ENCODE peak calls at places on chromosome 20, in ten cellular contexts. W is A172; R is progenitor cell of endocrine pancreas; S is foreskin fibroblast; G is A549; J is GM23248; X is Right ventricle myocardium superior; B is ELF-1; V is stimulated activated naive CD8-positive, alpha-beta T cell treated with anti-CD3 and anti-CD28 coated beads, Interleukin-15, Interleukin-2, amounts not matched to agents 100 U/mL and 50 U/mL, for 24 hours; Z is activated CD4-positive, alpha-beta T cell treated with anti-CD3 and anti-CD28 coated beads for 24 hours. E is an unnamed sample.

GRCh38 chr20:1326031-1326930 is 2.7 kb downstream of the SDCBP2 start:
- DNase-seq in V (no peak), G (no peak), W (no peak), Z (no peak), R (no peak), S (no peak), B (no peak), J (peak; percentile 75), X (peak; percentile 64), E (no peak)

GRCh38 chr20:50873518-50873959 is 57.7 kb downstream of the ADNP start:
- DNase-seq in S (no peak), G (no peak), J (no peak), Z (no peak), V (no peak), R (no peak), X (no peak), B (no peak), W (no peak), E (no peak)

GRCh38 chr20:55264825-55265224 is 740.5 kb downstream of the CBLN4 start:
- DNase-seq in J (no peak), R (no peak), Z (no peak), B (no peak), G (no peak), X (no peak), V (no peak), W (no peak), S (no peak), E (no peak)

GRCh38 chr20:9185511-9185910 is 116.6 kb downstream of the PLCB4 start:
- DNase-seq in Z (no peak), S (peak; percentile 28), W (peak; percentile 58), B (peak; percentile 24), G (peak; percentile 22), X (no peak), R (no peak), J (peak; percentile 60), V (no peak), E (no peak)

GRCh38 chr20:19808498-19808897 is 50.4 kb downstream of the RIN2 start:
- DNase-seq in J (no peak), W (no peak), X (no peak), Z (no peak), R (no peak), S (no peak), G (no peak), V (no peak), B (no peak), E (no peak)

GRCh38 chr20:46894579-46894958 is at the start of gene EYA2:
- DNase-seq in R (peak; percentile 14), Z (no peak), S (no peak), B (no peak), V (no peak), G (peak; percentile 28), W (no peak), J (peak; percentile 42), X (peak; percentile 43), E (no peak)

GRCh38 chr20:36815454-36816091 is 42.0 kb upstream of the DSN1 start:
- DNase-seq in W (no peak), Z (no peak), J (no peak), X (no peak), S (no peak), V (no peak), R (no peak), B (peak; percentile 26), G (no peak), E (no peak)

GRCh38 chr20:39800548-39800947 is 838.4 kb downstream of the DHX35 start:
- DNase-seq in V (no peak), B (no peak), J (peak; percentile 92), S (peak; percentile 6), X (peak; percentile 61), W (peak; percentile 59), R (no peak), Z (no peak), G (peak; percentile 26), E (no peak)

GRCh38 chr20:20820104-20820503 is 107.7 kb upstream of the RALGAPA2 start:
- DNase-seq in V (no peak), R (peak; percentile 15), X (no peak), B (peak; percentile 66), J (peak; percentile 30), W (no peak), S (no peak), G (peak; percentile 36), Z (no peak), E (no peak)

GRCh38 chr20:53032021-53033001 is 60.2 kb downstream of the TSHZ2 start:
- DNase-seq in V (no peak), W (peak; percentile 55), R (no peak), X (no peak), S (no peak), Z (no peak), J (peak; percentile 97), G (no peak), B (no peak), E (no peak)

GRCh38 chr20:43389231-43389630 is 68.5 kb upstream of the SRSF6 start:
- DNase-seq in R (no peak), Z (no peak), G (no peak), B (peak; percentile 75), W (no peak), S (no peak), X (peak; percentile 69), J (peak; percentile 49), V (no peak), E (no peak)

GRCh38 chr20:45306431-45306982 is at the start of gene RBPJL:
- DNase-seq in S (no peak), R (peak; percentile 53), G (no peak), B (peak; percentile 62), Z (peak; percentile 33), V (peak; percentile 76), J (peak; percentile 37), W (no peak), X (no peak), E (peak; percentile 46)

GRCh38 chr20:48314925-48315592 is 512.7 kb downstream of the PREX1 start:
- DNase-seq in Z (no peak), W (no peak), R (no peak), S (no peak), G (peak; percentile 29), X (no peak), V (no peak), J (no peak), B (no peak), E (no peak)

GRCh38 chr20:45343445-45343866 is 4.8 kb downstream of the SDC4 start:
- DNase-seq in X (no peak), R (peak; percentile 57), V (no peak), S (no peak), J (no peak), W (no peak), Z (no peak), G (no peak), B (peak; percentile 53), E (no peak)

GRCh38 chr20:23641936-23642751 is 4.4 kb upstream of the CST3 start:
- DNase-seq in G (no peak), W (peak; percentile 78), J (peak; percentile 69), X (peak; percentile 64), V (no peak), Z (no peak), B (peak; percentile 67), R (no peak), S (peak; percentile 92), E (no peak)

GRCh38 chr20:1130849-1131248 is 12.4 kb downstream of the PSMF1 start:
- DNase-seq in V (no peak), Z (no peak), X (peak; percentile 74), B (no peak), J (no peak), G (no peak), R (no peak), S (no peak), W (no peak), E (no peak)

GRCh38 chr20:61049684-61050083 is 202.4 kb upstream of the CDH4 start:
- DNase-seq in S (no peak), J (no peak), Z (no peak), V (no peak), X (no peak), W (no peak), R (no peak), G (no peak), B (no peak), E (no peak)

GRCh38 chr20:31721408-31722332 is 998 bp downstream of the BCL2L1 start:
- DNase-seq in X (peak; percentile 50), V (peak; percentile 44), G (no peak), S (no peak), W (no peak), B (peak; percentile 33), Z (no peak), J (no peak), R (no peak), E (no peak)

GRCh38 chr20:46954490-46955038 is 59.9 kb downstream of the EYA2 start:
- DNase-seq in B (peak; percentile 22), G (peak; percentile 94), X (no peak), W (peak; percentile 94), V (no peak), R (no peak), Z (no peak), J (peak; percentile 90), S (peak; percentile 90), E (no peak)

GRCh38 chr20:9409981-9410380 is 104.4 kb upstream of the LAMP5 start:
- DNase-seq in V (no peak), R (no peak), J (peak; percentile 84), G (no peak), S (peak; percentile 79), B (no peak), Z (no peak), X (no peak), W (peak; percentile 65), E (no peak)

GRCh38 chr20:57251344-57251743 is 15.1 kb downstream of the BMP7 start:
- DNase-seq in G (no peak), B (peak; percentile 35), S (no peak), X (no peak), R (no peak), J (no peak), Z (no peak), W (peak; percentile 78), V (peak; percentile 13), E (no peak)

GRCh38 chr20:44830523-44830922 is 20.2 kb upstream of the RIMS4 start:
- DNase-seq in V (no peak), B (no peak), G (no peak), Z (no peak), S (no peak), W (no peak), J (no peak), R (no peak), X (no peak), E (no peak)

GRCh38 chr20:41317536-41318270 is at the start of gene ZHX3:
- DNase-seq in V (peak; percentile 98), J (peak; percentile 99), R (peak; percentile 97), W (peak; percentile 93), S (peak; percentile 97), G (peak; percentile 94), X (peak; percentile 98), Z (peak; percentile 94), B (peak; percentile 97), E (peak; percentile 98)

GRCh38 chr20:23205656-23206055 is 119.5 kb upstream of the CD93 start:
- DNase-seq in X (peak; percentile 90), B (no peak), G (no peak), S (peak; percentile 69), V (no peak), J (peak; percentile 74), W (no peak), Z (no peak), R (no peak), E (no peak)

GRCh38 chr20:709864-710761 is 34.5 kb upstream of the SCRT2 start:
- DNase-seq in J (no peak), G (no peak), X (peak; percentile 26), W (no peak), V (no peak), S (no peak), R (no peak), B (no peak), Z (no peak), E (no peak)

GRCh38 chr20:63097336-63097831 is 90.6 kb upstream of the BHLHE23 start:
- DNase-seq in V (no peak), W (no peak), X (peak; percentile 30), G (no peak), Z (no peak), S (no peak), J (no peak), B (no peak), R (no peak), E (no peak)

GRCh38 chr20:37394543-37395410 is 48.8 kb downstream of the SRC start:
- DNase-seq in X (no peak), B (peak; percentile 53), R (no peak), Z (no peak), W (no peak), V (no peak), S (no peak), G (no peak), J (no peak), E (no peak)

GRCh38 chr20:9408422-9409300 is 105.7 kb upstream of the LAMP5 start:
- DNase-seq in W (no peak), R (no peak), G (no peak), B (no peak), S (peak; percentile 76), V (no peak), J (peak; percentile 71), X (no peak), Z (no peak), E (no peak)

E was measured in stimulated activated CD4-positive, alpha-beta T cell treated with anti-CD3 and anti-CD28 coated beads, TNF-alpha, amount 100 ng/mL, for 48 hours.